ENCODE peak calls at places on chromosomes 7 and 10, in ten cellular contexts. K is fibroblast of pulmonary artery, N is left ventricle myocardium inferior, W is cardiac muscle cell, B is fibroblast of lung, V is A549, J is astrocyte of the spinal cord, C is GM23338, U is astrocyte of the cerebellum, A is AG04450. D is an unnamed sample.

GRCh38 chr10:58319599-58319998 is 15.2 kb upstream of the UBE2D1 start:
- DNase-seq in K (no peak), N (no peak), W (no peak), B (no peak), V (peak), J (no peak), C (no peak), U (no peak), A (no peak), D (no peak)

GRCh38 chr10:122375761-122376160 is 1.3 kb downstream of the PLEKHA1 start:
- DNase-seq in K (no peak), N (no peak), W (no peak), B (no peak), V (no peak), J (no peak), C (peak), U (no peak), A (no peak), D (no peak)

GRCh38 chr7:105015631-105015965 is 1.6 kb downstream of the KMT2E start:
- DNase-seq in K (peak), N (no peak), W (peak), B (peak), V (no peak), J (peak), C (peak), U (no peak), A (no peak), D (peak)

GRCh38 chr10:6621536-6621935 is 41.5 kb upstream of the PRKCQ start:
- DNase-seq in K (peak), N (no peak), W (no peak), B (no peak), V (no peak), J (no peak), C (no peak), U (no peak), A (no peak), D (peak)

GRCh38 chr7:39069886-39070881 is 92.5 kb downstream of the POU6F2 start:
- DNase-seq in K (no peak), N (no peak), W (peak), B (no peak), V (no peak), J (no peak), C (no peak), U (no peak), A (no peak), D (no peak)

GRCh38 chr7:90824386-90825307 is 228.5 kb downstream of the CDK14 start:
- DNase-seq in K (peak), N (no peak), W (no peak), B (peak), V (no peak), J (peak), C (no peak), U (peak), A (peak), D (peak)

GRCh38 chr10:6070647-6071046 is 8.5 kb upstream of the IL2RA start:
- DNase-seq in K (no peak), N (no peak), W (no peak), B (no peak), V (no peak), J (no peak), C (no peak), U (no peak), A (no peak), D (no peak)

GRCh38 chr7:155462163-155462735 is 4.3 kb downstream of the EN2 start:
- DNase-seq in K (no peak), N (no peak), W (no peak), B (no peak), V (no peak), J (no peak), C (no peak), U (no peak), A (no peak), D (no peak)

GRCh38 chr10:90484518-90484917 is 373.3 kb downstream of the HTR7 start:
- DNase-seq in K (no peak), N (no peak), W (no peak), B (no peak), V (peak), J (no peak), C (no peak), U (no peak), A (no peak), D (peak)

GRCh38 chr7:1744296-1745017 is 74.4 kb downstream of the ELFN1 start:
- DNase-seq in K (no peak), N (no peak), W (no peak), B (no peak), V (no peak), J (no peak), C (no peak), U (no peak), A (no peak), D (no peak)

GRCh38 chr7:78149787-78150186 is 351.2 kb downstream of the PHTF2 start:
- DNase-seq in K (peak), N (no peak), W (no peak), B (peak), V (no peak), J (peak), C (no peak), U (peak), A (peak), D (peak)

GRCh38 chr7:150824379-150825177 is 24.0 kb downstream of the TMEM176A start:
- DNase-seq in K (no peak), N (no peak), W (no peak), B (no peak), V (peak), J (no peak), C (peak), U (no peak), A (no peak), D (no peak)

GRCh38 chr10:49157229-49157628 is 23.4 kb upstream of the FAM170B start:
- DNase-seq in K (no peak), N (no peak), W (no peak), B (no peak), V (no peak), J (no peak), C (no peak), U (no peak), A (no peak), D (no peak)

GRCh38 chr10:131269776-131270460 is 41.6 kb downstream of the TCERG1L start:
- DNase-seq in K (no peak), N (no peak), W (no peak), B (no peak), V (no peak), J (no peak), C (no peak), U (no peak), A (no peak), D (no peak)

GRCh38 chr7:143507094-143507518 is 29.4 kb downstream of the TAS2R41 start:
- DNase-seq in K (no peak), N (no peak), W (no peak), B (no peak), V (no peak), J (no peak), C (no peak), U (no peak), A (no peak), D (no peak)
- H3K4me3 ChIP-seq in K (no peak), N (no peak), W (no peak), B (no peak), V (no peak), J (no peak), C (no peak), U (no peak), A (no peak), D (no peak)

DNA sequence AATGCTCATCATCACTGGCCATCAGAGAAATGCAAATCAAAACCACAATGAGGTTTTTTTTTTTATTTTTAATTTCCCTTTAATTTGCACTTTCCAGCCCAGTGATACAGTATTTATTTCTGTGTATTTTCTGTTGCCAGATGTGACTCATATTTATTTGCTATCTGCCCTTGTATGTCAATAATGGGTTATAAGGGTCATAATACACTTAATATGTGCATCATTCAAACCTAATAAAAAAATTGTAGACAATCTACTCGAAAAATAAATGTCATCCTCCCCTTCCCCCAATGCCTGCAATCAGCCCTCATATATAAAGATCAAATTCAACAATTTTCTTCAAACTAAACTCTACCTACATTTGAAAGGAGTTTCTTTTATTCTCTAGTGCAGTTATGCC is 154.5 kb downstream of the CSTF2T start:
- DNase-seq in K (no peak), N (no peak), W (no peak), B (no peak), V (no peak), J (no peak), C (no peak), U (no peak), A (no peak), D (no peak)
- TF ChIP-seq CTCF in K (no peak), N (no peak), W (no peak), B (no peak), V (no peak), J (no peak), C (no peak), U (no peak), A (no peak), D (no peak)

DNA sequence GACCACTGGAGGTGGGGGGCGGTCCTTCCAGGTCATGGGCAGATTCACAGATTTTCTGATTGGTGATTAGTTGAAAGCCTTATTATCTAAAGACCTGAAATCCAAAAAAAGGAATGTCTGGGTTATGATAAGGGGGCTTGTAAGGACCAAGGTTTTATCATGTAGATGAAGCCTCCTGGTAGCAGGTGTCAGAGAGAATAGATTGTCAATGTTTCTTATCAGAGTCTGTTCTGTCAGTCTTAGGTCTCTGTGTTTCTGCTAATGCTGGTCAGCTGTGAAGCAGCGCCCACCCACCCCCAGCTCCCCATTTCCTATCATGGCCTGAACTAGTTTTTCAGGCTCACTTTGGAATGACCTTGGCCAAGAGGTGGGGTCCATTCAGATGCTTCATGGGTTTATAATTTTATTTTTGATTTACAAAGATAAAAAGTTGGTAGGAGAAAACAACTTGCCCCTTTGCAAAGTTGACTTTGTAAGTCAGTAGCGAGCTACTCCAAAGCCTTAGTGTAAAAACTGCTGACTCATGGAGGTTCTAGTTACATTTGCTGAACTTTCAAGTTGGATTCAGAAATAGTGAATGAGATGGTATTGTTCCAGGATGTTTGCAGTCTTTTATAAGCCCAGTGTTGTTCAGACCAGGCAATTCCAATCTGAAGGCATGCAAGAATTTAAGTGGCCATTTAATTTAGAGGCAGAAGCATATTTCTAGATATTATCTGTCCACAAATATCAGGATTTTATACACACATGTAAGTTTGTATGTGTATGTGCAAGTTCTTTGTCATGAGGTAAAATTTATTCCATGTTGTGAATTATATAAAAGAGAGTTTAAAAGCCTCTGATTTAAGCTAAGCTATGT is 21.4 kb downstream of the TES start:
- DNase-seq in K (peak), N (no peak), W (peak), B (peak), V (peak), J (peak), C (no peak), U (no peak), A (no peak), D (no peak)
- H3K4me3 ChIP-seq in K (no peak), N (no peak), W (no peak), B (no peak), V (no peak), J (no peak), C (no peak), U (no peak), A (no peak), D (no peak)

DNA sequence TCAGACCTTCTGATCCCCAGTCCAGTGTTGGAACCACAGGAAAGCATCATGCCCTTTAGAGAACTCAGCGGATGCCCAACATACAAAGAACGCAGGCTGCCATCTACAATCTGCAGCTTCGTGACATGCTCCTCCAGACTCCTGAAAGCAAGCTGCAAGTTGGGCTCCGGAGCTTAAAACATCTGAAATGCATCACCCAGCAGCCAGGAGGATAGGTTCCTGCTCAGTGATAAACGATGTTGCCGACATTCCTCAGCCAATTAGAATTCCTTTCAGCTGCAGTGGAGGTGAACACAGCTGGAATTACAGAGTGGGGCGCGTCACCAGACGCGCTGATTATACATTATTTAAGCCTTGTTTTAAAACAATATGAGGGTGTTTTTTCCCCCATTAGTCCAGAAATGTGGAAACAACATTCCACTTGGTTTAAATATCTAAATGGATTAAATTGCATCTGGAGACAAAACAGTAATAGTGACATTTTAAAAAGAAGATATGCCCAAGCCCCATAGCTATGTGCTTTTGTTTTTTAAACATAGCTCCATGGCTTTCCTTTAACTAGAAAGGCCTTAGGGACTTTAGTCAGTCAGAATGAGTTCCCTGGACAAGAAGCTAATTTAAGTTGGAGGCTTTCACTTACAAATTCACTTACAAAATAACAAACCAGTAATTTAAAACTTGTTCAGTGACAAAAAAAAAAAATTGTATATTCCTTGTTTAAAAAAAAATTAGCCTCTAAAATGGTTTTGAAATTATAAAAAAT is 6.3 kb downstream of the SMURF1 start:
- DNase-seq in K (peak), N (no peak), W (peak), B (peak), V (peak), J (peak), C (peak), U (peak), A (peak), D (peak)
- TF ChIP-seq CTCF in K (peak), N (peak), W (no peak), B (no peak), V (no peak), J (no peak), C (no peak), U (peak), A (peak), D (peak)

DNA sequence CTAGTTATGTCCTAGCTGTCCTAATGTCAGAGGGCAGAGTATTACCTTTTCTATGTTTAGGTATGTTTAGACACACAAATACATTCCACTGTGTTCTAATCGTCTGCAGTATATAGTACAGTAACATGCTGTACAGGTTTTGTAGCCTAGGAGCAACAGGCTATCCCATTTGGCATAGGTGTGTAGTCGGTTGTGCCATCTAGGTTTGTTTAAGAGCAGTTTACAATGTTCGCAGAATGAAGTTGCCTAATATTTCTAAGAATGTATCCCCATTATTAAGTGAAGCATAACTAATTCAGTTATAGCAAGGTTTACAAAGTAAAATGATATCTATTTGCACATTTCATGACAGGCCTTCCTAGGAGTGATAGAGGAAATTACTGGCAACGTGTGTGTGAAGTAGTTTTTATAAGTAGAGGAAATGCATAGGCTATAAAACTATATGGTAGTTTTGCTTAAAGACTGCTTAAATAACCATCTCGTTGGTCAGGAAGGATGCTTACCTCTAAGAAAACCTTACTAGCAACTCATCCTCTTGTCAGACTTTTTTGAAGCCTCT is 4.0 kb downstream of the CREM start:
- DNase-seq in K (no peak), N (no peak), W (no peak), B (no peak), V (no peak), J (no peak), C (no peak), U (no peak), A (no peak), D (no peak)
- H3K4me3 ChIP-seq in K (no peak), N (no peak), W (peak), B (no peak), V (no peak), J (no peak), C (no peak), U (no peak), A (no peak), D (no peak)

DNA sequence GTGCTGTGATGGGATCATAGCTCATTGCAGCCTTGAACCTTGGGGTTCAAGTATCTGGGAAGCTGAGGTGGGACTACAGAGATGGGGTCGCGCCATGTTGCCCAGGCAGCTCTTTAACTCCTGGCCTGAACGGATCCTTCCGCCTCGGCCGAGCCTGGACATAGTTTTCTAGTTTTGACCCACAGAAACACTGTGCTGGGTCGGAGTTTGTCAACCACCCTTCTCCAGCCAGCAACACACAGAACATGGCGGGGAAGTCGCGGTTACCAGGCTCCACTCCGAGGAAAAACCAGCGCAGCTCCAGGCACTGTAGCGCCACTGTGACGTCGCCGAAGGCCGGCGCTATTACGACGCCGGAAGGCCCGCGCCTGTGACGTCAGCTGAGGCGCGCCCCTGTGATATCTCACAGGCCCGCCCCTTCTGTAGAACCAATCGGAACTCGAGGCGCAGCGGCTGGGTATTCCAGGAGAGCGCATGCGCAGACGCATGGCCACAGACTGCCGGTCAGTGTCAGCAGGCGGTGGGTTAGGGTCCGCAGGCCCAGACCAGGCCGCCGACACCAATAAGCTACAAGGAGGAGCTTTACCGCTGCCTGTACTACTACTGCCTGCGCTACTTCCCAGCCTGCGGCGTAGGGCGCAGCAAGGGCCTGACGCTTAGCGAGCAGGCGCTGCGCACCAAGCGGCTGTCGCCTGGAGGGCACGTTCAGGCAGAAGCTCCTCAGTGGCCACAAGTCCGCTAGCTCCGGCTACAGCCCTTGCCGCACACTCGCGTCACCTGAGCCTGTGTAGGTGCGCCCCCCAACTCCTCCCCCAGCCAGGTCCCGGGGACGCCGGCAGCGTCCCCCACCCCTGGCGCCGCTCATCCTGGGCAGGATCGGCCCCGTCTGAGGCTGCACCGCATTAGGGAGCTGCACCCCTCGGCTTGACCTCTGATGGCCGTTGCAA is 135.2 kb upstream of the KCTD7 start:
- DNase-seq in K (peak), N (peak), W (peak), B (peak), V (peak), J (peak), C (peak), U (peak), A (peak), D (peak)
- TF ChIP-seq CTCF in K (peak), N (peak), W (peak), B (peak), V (no peak), J (peak), C (no peak), U (peak), A (peak), D (peak)

GRCh38 chr7:69517985-69518731 is 80.1 kb upstream of the AUTS2 start:
- DNase-seq in K (no peak), N (no peak), W (no peak), B (no peak), V (no peak), J (no peak), C (peak), U (no peak), A (no peak), D (no peak)
- H3K4me3 ChIP-seq in K (no peak), N (no peak), W (no peak), B (no peak), V (no peak), J (no peak), C (peak), U (no peak), A (no peak), D (no peak)